ENCODE peak calls at places on chromosome 21, in nine cellular contexts. P is body of pancreas, V is spleen, N is transverse colon, O is lower leg skin, G is uterus, K is A549, I is NB4, H is GM12878. J is an unnamed sample.

GRCh38 chr21:41840880-41841279 is 38.3 kb downstream of the PRDM15 start:
- DNase-seq in P (no peak), V (no peak), N (no peak), O (no peak), G (no peak), K (no peak), I (no peak), H (no peak), J (no peak)

GRCh38 chr21:41755934-41756773 is 10.7 kb downstream of the RIPK4 start:
- DNase-seq in P (no peak), V (no peak), N (no peak), O (no peak), G (no peak), K (no peak), I (peak), H (no peak), J (no peak)

GRCh38 chr21:30336596-30336995 is 898 bp downstream of the KRTAP27-1 start:
- DNase-seq in P (no peak), V (no peak), N (no peak), O (no peak), G (no peak), K (no peak), I (no peak), H (no peak), J (no peak)

GRCh38 chr21:41121785-41122415 is 46.1 kb upstream of the BACE2 start:
- DNase-seq in P (peak), V (no peak), N (peak), O (peak), G (peak), K (peak), I (peak), H (peak), J (peak)

GRCh38 chr21:15815285-15815684 is 85.5 kb downstream of the USP25 start:
- DNase-seq in P (no peak), V (no peak), N (no peak), O (no peak), G (no peak), K (no peak), I (no peak), H (no peak), J (no peak)

GRCh38 chr21:28699591-28700259 is 293.0 kb downstream of the LTN1 start:
- DNase-seq in P (no peak), V (no peak), N (no peak), O (no peak), G (no peak), K (no peak), I (no peak), H (no peak), J (no peak)

GRCh38 chr21:42513985-42514882 is 582 bp downstream of the SLC37A1 start:
- DNase-seq in P (peak), V (peak), N (peak), O (peak), G (peak), K (peak), I (peak), H (no peak), J (peak)

GRCh38 chr21:18384771-18385170 is 18.8 kb downstream of the TMPRSS15 start:
- DNase-seq in P (no peak), V (no peak), N (no peak), O (no peak), G (no peak), K (peak), I (peak), H (no peak), J (no peak)

GRCh38 chr21:42341776-42342542 is 8.8 kb downstream of the TFF2 start:
- DNase-seq in P (no peak), V (peak), N (no peak), O (peak), G (no peak), K (no peak), I (no peak), H (no peak), J (no peak)

GRCh38 chr21:34808569-34809204 is 139.9 kb downstream of the CLIC6 start:
- DNase-seq in P (no peak), V (no peak), N (no peak), O (peak), G (no peak), K (peak), I (peak), H (no peak), J (no peak)

GRCh38 chr21:28633803-28634572 is 358.7 kb downstream of the LTN1 start:
- DNase-seq in P (no peak), V (no peak), N (no peak), O (no peak), G (no peak), K (no peak), I (no peak), H (no peak), J (no peak)

GRCh38 chr21:40707271-40707670 is 139.7 kb downstream of the DSCAM start:
- DNase-seq in P (no peak), V (no peak), N (no peak), O (no peak), G (no peak), K (no peak), I (no peak), H (no peak), J (no peak)

GRCh38 chr21:22993822-22994574 is 1995.8 kb downstream of the NCAM2 start:
- DNase-seq in P (no peak), V (no peak), N (no peak), O (peak), G (no peak), K (no peak), I (no peak), H (no peak), J (no peak)

GRCh38 chr21:42663860-42664535 is 10.6 kb downstream of the PDE9A start:
- DNase-seq in P (no peak), V (no peak), N (no peak), O (no peak), G (no peak), K (no peak), I (no peak), H (no peak), J (no peak)

GRCh38 chr21:29304577-29304976 is 5.9 kb downstream of the BACH1 start:
- DNase-seq in P (no peak), V (no peak), N (no peak), O (no peak), G (no peak), K (no peak), I (peak), H (no peak), J (no peak)

GRCh38 chr21:38979271-38980196 is 173.8 kb downstream of the ETS2 start:
- DNase-seq in P (no peak), V (no peak), N (no peak), O (no peak), G (no peak), K (no peak), I (peak), H (no peak), J (no peak)

GRCh38 chr21:34602061-34602460 is 12.9 kb downstream of the RCAN1 start:
- DNase-seq in P (no peak), V (no peak), N (no peak), O (no peak), G (no peak), K (no peak), I (no peak), H (no peak), J (no peak)

GRCh38 chr21:29610960-29611359 is 312.2 kb downstream of the BACH1 start:
- DNase-seq in P (no peak), V (no peak), N (no peak), O (no peak), G (no peak), K (no peak), I (no peak), H (no peak), J (no peak)

GRCh38 chr21:40291560-40291959 is 424.3 kb downstream of the PCP4 start:
- DNase-seq in P (no peak), V (no peak), N (no peak), O (no peak), G (no peak), K (no peak), I (no peak), H (no peak), J (no peak)

GRCh38 chr21:38300180-38300579 is 43.4 kb downstream of the KCNJ15 start:
- DNase-seq in P (no peak), V (no peak), N (no peak), O (no peak), G (no peak), K (no peak), I (no peak), H (no peak), J (no peak)

GRCh38 chr21:34126269-34126668 is 52.9 kb downstream of the MRPS6 start:
- DNase-seq in P (no peak), V (no peak), N (no peak), O (no peak), G (no peak), K (no peak), I (no peak), H (no peak), J (peak)

GRCh38 chr21:28687571-28687970 is 305.1 kb downstream of the LTN1 start:
- DNase-seq in P (no peak), V (no peak), N (no peak), O (no peak), G (no peak), K (no peak), I (no peak), H (no peak), J (no peak)

GRCh38 chr21:38297193-38297592 is 40.4 kb downstream of the KCNJ15 start:
- DNase-seq in P (no peak), V (no peak), N (no peak), O (no peak), G (no peak), K (no peak), I (no peak), H (no peak), J (no peak)

GRCh38 chr21:42777757-42778344 is 101.5 kb downstream of the WDR4 start:
- DNase-seq in P (no peak), V (peak), N (no peak), O (no peak), G (no peak), K (no peak), I (no peak), H (peak), J (no peak)

GRCh38 chr21:34598931-34599400 is 15.9 kb downstream of the RCAN1 start:
- DNase-seq in P (no peak), V (no peak), N (no peak), O (no peak), G (no peak), K (no peak), I (no peak), H (no peak), J (no peak)

GRCh38 chr21:42343101-42343500 is 7.7 kb downstream of the TFF2 start:
- DNase-seq in P (no peak), V (peak), N (no peak), O (peak), G (no peak), K (no peak), I (no peak), H (no peak), J (no peak)

GRCh38 chr21:42376338-42376982 is 10.1 kb upstream of the TFF1 start:
- DNase-seq in P (no peak), V (peak), N (peak), O (no peak), G (no peak), K (no peak), I (peak), H (no peak), J (no peak)

GRCh38 chr21:35138665-35139381 is 89.7 kb upstream of the RUNX1 start:
- DNase-seq in P (no peak), V (no peak), N (no peak), O (no peak), G (no peak), K (no peak), I (peak), H (no peak), J (no peak)

GRCh38 chr21:28884481-28884880 is 108.2 kb downstream of the LTN1 start:
- DNase-seq in P (no peak), V (no peak), N (no peak), O (no peak), G (no peak), K (no peak), I (peak), H (no peak), J (no peak)

GRCh38 chr21:21714396-21714795 is 716.2 kb downstream of the NCAM2 start:
- DNase-seq in P (no peak), V (no peak), N (no peak), O (no peak), G (no peak), K (no peak), I (no peak), H (no peak), J (no peak)

GRCh38 chr21:45376459-45377324 is 28.3 kb upstream of the COL18A1 start:
- DNase-seq in P (peak), V (peak), N (no peak), O (peak), G (peak), K (no peak), I (peak), H (no peak), J (peak)

GRCh38 chr21:45372732-45373355 is 32.1 kb upstream of the COL18A1 start:
- DNase-seq in P (no peak), V (no peak), N (no peak), O (no peak), G (no peak), K (no peak), I (no peak), H (no peak), J (no peak)

GRCh38 chr21:45371649-45372048 is 33.3 kb upstream of the COL18A1 start:
- DNase-seq in P (no peak), V (no peak), N (no peak), O (no peak), G (no peak), K (no peak), I (no peak), H (no peak), J (no peak)

GRCh38 chr21:45374826-45375455 is 30.0 kb upstream of the COL18A1 start:
- DNase-seq in P (no peak), V (peak), N (no peak), O (peak), G (peak), K (no peak), I (no peak), H (no peak), J (no peak)

GRCh38 chr21:45373991-45374816 is 30.8 kb upstream of the COL18A1 start:
- DNase-seq in P (no peak), V (peak), N (no peak), O (no peak), G (peak), K (no peak), I (no peak), H (no peak), J (peak)
- TF ChIP-seq POLR2A in P (no peak), V (no peak), N (no peak), O (no peak), G (no peak), K (no peak), I (no peak), H (no peak), J (no peak)

GRCh38 chr21:32565856-32566465 is 19.4 kb downstream of the TCP10L start:
- DNase-seq in P (no peak), V (no peak), N (no peak), O (no peak), G (no peak), K (no peak), I (no peak), H (no peak), J (no peak)

GRCh38 chr21:32570456-32570855 is 14.9 kb downstream of the TCP10L start:
- DNase-seq in P (no peak), V (no peak), N (no peak), O (no peak), G (no peak), K (no peak), I (no peak), H (no peak), J (no peak)

GRCh38 chr21:32572574-32573420 is 12.5 kb downstream of the TCP10L start:
- DNase-seq in P (peak), V (no peak), N (peak), O (peak), G (no peak), K (no peak), I (no peak), H (no peak), J (no peak)

GRCh38 chr21:32566990-32567389 is 18.3 kb downstream of the TCP10L start:
- DNase-seq in P (no peak), V (no peak), N (no peak), O (no peak), G (no peak), K (no peak), I (no peak), H (no peak), J (no peak)

GRCh38 chr21:32569261-32570230 is 15.8 kb downstream of the TCP10L start:
- DNase-seq in P (peak), V (peak), N (peak), O (peak), G (peak), K (peak), I (peak), H (peak), J (peak)
- TF ChIP-seq POLR2A in P (peak), V (no peak), N (peak), O (no peak), G (peak), K (peak), I (no peak), H (peak), J (no peak)

GRCh38 chr21:43866659-43867331 is 1.8 kb downstream of the AGPAT3 start:
- DNase-seq in P (peak), V (peak), N (peak), O (no peak), G (no peak), K (no peak), I (no peak), H (peak), J (no peak)
- TF ChIP-seq POLR2A in P (peak), V (no peak), N (peak), O (no peak), G (no peak), K (no peak), I (no peak), H (peak), J (no peak)

GRCh38 chr21:45555557-45556301 is 13.5 kb upstream of the SLC19A1 start:
- DNase-seq in P (peak), V (peak), N (peak), O (peak), G (peak), K (peak), I (peak), H (peak), J (peak)
- TF ChIP-seq POLR2A in P (peak), V (no peak), N (no peak), O (no peak), G (no peak), K (peak), I (peak), H (peak), J (no peak)

GRCh38 chr21:26846036-26846931 is 1.1 kb upstream of the ADAMTS1 start:
- DNase-seq in P (peak), V (peak), N (peak), O (peak), G (peak), K (peak), I (no peak), H (no peak), J (peak)
- TF ChIP-seq POLR2A in P (peak), V (no peak), N (peak), O (no peak), G (peak), K (no peak), I (no peak), H (no peak), J (no peak)

GRCh38 chr21:36765229-36765628 is 66.3 kb downstream of the SIM2 start:
- DNase-seq in P (no peak), V (no peak), N (no peak), O (no peak), G (no peak), K (no peak), I (no peak), H (no peak), J (no peak)

GRCh38 chr21:36767096-36767495 is 68.2 kb downstream of the SIM2 start:
- DNase-seq in P (no peak), V (no peak), N (peak), O (peak), G (no peak), K (no peak), I (no peak), H (no peak), J (no peak)

GRCh38 chr21:36769051-36769867 is 70.3 kb downstream of the SIM2 start:
- DNase-seq in P (no peak), V (no peak), N (no peak), O (peak), G (no peak), K (no peak), I (no peak), H (no peak), J (no peak)

GRCh38 chr21:36766511-36766910 is 67.6 kb downstream of the SIM2 start:
- DNase-seq in P (no peak), V (no peak), N (no peak), O (peak), G (no peak), K (no peak), I (no peak), H (no peak), J (no peak)

GRCh38 chr21:36768496-36768895 is 69.6 kb downstream of the SIM2 start:
- DNase-seq in P (no peak), V (no peak), N (no peak), O (peak), G (no peak), K (no peak), I (no peak), H (no peak), J (no peak)
- TF ChIP-seq POLR2A in P (no peak), V (no peak), N (no peak), O (no peak), G (no peak), K (no peak), I (no peak), H (no peak), J (no peak)